ENCODE peak calls at places on chromosome 2, in ten cellular contexts. One of them, this sample, is unnamed.

GRCh38 chr2:240588669-240589068 is 2.1 kb downstream of the CAPN10 start:
- DNase-seq in LoVo: no peak
- DNase-seq in dermis microvascular lymphatic vessel endothelial cell: no peak
- DNase-seq in activated T-cell treated with anti-CD3 and anti-CD28 coated beads for 24 hours: no peak
- DNase-seq in esophagus muscularis mucosa: no peak
- DNase-seq in left lobe of liver: no peak
- DNase-seq in fibroblast of the aortic adventitia: no peak
- DNase-seq in GM20000: no peak
- DNase-seq in lower lobe of right lung: peak
- DNase-seq in small intestine: no peak
- DNase-seq in this sample: no peak

GRCh38 chr2:3563521-3563976 is 5.4 kb upstream of the RNASEH1 start:
- DNase-seq in fibroblast of the aortic adventitia: no peak
- DNase-seq in dermis microvascular lymphatic vessel endothelial cell: no peak
- DNase-seq in left lobe of liver: no peak
- DNase-seq in activated T-cell treated with anti-CD3 and anti-CD28 coated beads for 24 hours: no peak
- DNase-seq in esophagus muscularis mucosa: no peak
- DNase-seq in small intestine: no peak
- DNase-seq in GM20000: peak
- DNase-seq in lower lobe of right lung: no peak
- DNase-seq in LoVo: no peak
- DNase-seq in this sample: no peak

GRCh38 chr2:231710751-231711676 is 2.7 kb downstream of the PTMA start:
- DNase-seq in GM20000: no peak
- DNase-seq in small intestine: peak
- DNase-seq in esophagus muscularis mucosa: no peak
- DNase-seq in lower lobe of right lung: peak
- DNase-seq in dermis microvascular lymphatic vessel endothelial cell: peak
- DNase-seq in left lobe of liver: no peak
- DNase-seq in fibroblast of the aortic adventitia: no peak
- DNase-seq in LoVo: peak
- DNase-seq in activated T-cell treated with anti-CD3 and anti-CD28 coated beads for 24 hours: no peak
- DNase-seq in this sample: no peak

GRCh38 chr2:74763962-74764428 is 69.9 kb upstream of the HK2 start:
- DNase-seq in left lobe of liver: no peak
- DNase-seq in esophagus muscularis mucosa: no peak
- DNase-seq in small intestine: no peak
- DNase-seq in dermis microvascular lymphatic vessel endothelial cell: no peak
- DNase-seq in fibroblast of the aortic adventitia: no peak
- DNase-seq in lower lobe of right lung: no peak
- DNase-seq in activated T-cell treated with anti-CD3 and anti-CD28 coated beads for 24 hours: no peak
- DNase-seq in GM20000: no peak
- DNase-seq in LoVo: no peak
- DNase-seq in this sample: no peak

GRCh38 chr2:96679843-96680242 is 37.3 kb downstream of the FER1L5 start:
- DNase-seq in left lobe of liver: no peak
- DNase-seq in activated T-cell treated with anti-CD3 and anti-CD28 coated beads for 24 hours: no peak
- DNase-seq in dermis microvascular lymphatic vessel endothelial cell: no peak
- DNase-seq in lower lobe of right lung: no peak
- DNase-seq in fibroblast of the aortic adventitia: peak
- DNase-seq in GM20000: no peak
- DNase-seq in LoVo: no peak
- DNase-seq in esophagus muscularis mucosa: no peak
- DNase-seq in small intestine: no peak
- DNase-seq in this sample: no peak

GRCh38 chr2:29518988-29519925 is 402.1 kb downstream of the ALK start:
- DNase-seq in small intestine: no peak
- DNase-seq in LoVo: no peak
- DNase-seq in GM20000: no peak
- DNase-seq in lower lobe of right lung: no peak
- DNase-seq in esophagus muscularis mucosa: no peak
- DNase-seq in left lobe of liver: peak
- DNase-seq in dermis microvascular lymphatic vessel endothelial cell: no peak
- DNase-seq in activated T-cell treated with anti-CD3 and anti-CD28 coated beads for 24 hours: no peak
- DNase-seq in fibroblast of the aortic adventitia: peak
- DNase-seq in this sample: no peak

GRCh38 chr2:175931751-175932295 is 70.2 kb downstream of the LNPK start:
- DNase-seq in GM20000: no peak
- DNase-seq in dermis microvascular lymphatic vessel endothelial cell: no peak
- DNase-seq in fibroblast of the aortic adventitia: peak
- DNase-seq in LoVo: no peak
- DNase-seq in lower lobe of right lung: no peak
- DNase-seq in small intestine: no peak
- DNase-seq in esophagus muscularis mucosa: no peak
- DNase-seq in left lobe of liver: no peak
- DNase-seq in activated T-cell treated with anti-CD3 and anti-CD28 coated beads for 24 hours: no peak
- DNase-seq in this sample: no peak

GRCh38 chr2:136510244-136510643 is 255.1 kb upstream of the THSD7B start:
- DNase-seq in dermis microvascular lymphatic vessel endothelial cell: no peak
- DNase-seq in LoVo: no peak
- DNase-seq in GM20000: no peak
- DNase-seq in left lobe of liver: no peak
- DNase-seq in fibroblast of the aortic adventitia: no peak
- DNase-seq in activated T-cell treated with anti-CD3 and anti-CD28 coated beads for 24 hours: no peak
- DNase-seq in lower lobe of right lung: no peak
- DNase-seq in esophagus muscularis mucosa: peak
- DNase-seq in small intestine: no peak
- DNase-seq in this sample: no peak

GRCh38 chr2:235665656-235666239 is 171.9 kb downstream of the AGAP1 start:
- DNase-seq in GM20000: no peak
- DNase-seq in fibroblast of the aortic adventitia: peak
- DNase-seq in activated T-cell treated with anti-CD3 and anti-CD28 coated beads for 24 hours: no peak
- DNase-seq in small intestine: no peak
- DNase-seq in dermis microvascular lymphatic vessel endothelial cell: peak
- DNase-seq in left lobe of liver: no peak
- DNase-seq in LoVo: no peak
- DNase-seq in esophagus muscularis mucosa: no peak
- DNase-seq in lower lobe of right lung: no peak
- DNase-seq in this sample: no peak

This sample was measured in GF-D8.